ENCODE peak calls at places on chromosome 7, in eight cellular contexts. One of them, this sample, is unnamed.

GRCh38 chr7:583410-584121 is 63.9 kb upstream of the PDGFA start:
- DNase-seq in fibroblast of villous mesenchyme: no peak
- DNase-seq in astrocyte of the spinal cord: no peak
- DNase-seq in transverse colon: no peak
- DNase-seq in stimulated activated CD8-positive, alpha-beta memory T cell treated with anti-CD3 and anti-CD28 coated beads, Interleukin-2, amount 100 ng/mL, for 1 hour: no peak
- DNase-seq in nucleus accumbens: no peak
- DNase-seq in Daoy: no peak
- DNase-seq in midbrain: no peak
- DNase-seq in this sample: no peak

GRCh38 chr7:24455813-24456525 is 117.3 kb upstream of the PALS2 start:
- DNase-seq in fibroblast of villous mesenchyme: peak
- DNase-seq in astrocyte of the spinal cord: no peak
- DNase-seq in transverse colon: no peak
- DNase-seq in stimulated activated CD8-positive, alpha-beta memory T cell treated with anti-CD3 and anti-CD28 coated beads, Interleukin-2, amount 100 ng/mL, for 1 hour: no peak
- DNase-seq in nucleus accumbens: no peak
- DNase-seq in Daoy: peak
- DNase-seq in midbrain: no peak
- DNase-seq in this sample: peak

GRCh38 chr7:108145401-108145800 is 15.2 kb upstream of the LAMB4 start:
- DNase-seq in fibroblast of villous mesenchyme: no peak
- DNase-seq in astrocyte of the spinal cord: no peak
- DNase-seq in transverse colon: no peak
- DNase-seq in stimulated activated CD8-positive, alpha-beta memory T cell treated with anti-CD3 and anti-CD28 coated beads, Interleukin-2, amount 100 ng/mL, for 1 hour: no peak
- DNase-seq in nucleus accumbens: no peak
- DNase-seq in Daoy: no peak
- DNase-seq in midbrain: no peak
- DNase-seq in this sample: no peak

GRCh38 chr7:131501422-131501821 is 55.0 kb downstream of the PODXL start:
- DNase-seq in fibroblast of villous mesenchyme: peak
- DNase-seq in astrocyte of the spinal cord: peak
- DNase-seq in transverse colon: no peak
- DNase-seq in stimulated activated CD8-positive, alpha-beta memory T cell treated with anti-CD3 and anti-CD28 coated beads, Interleukin-2, amount 100 ng/mL, for 1 hour: peak
- DNase-seq in nucleus accumbens: no peak
- DNase-seq in Daoy: peak
- DNase-seq in midbrain: no peak
- DNase-seq in this sample: peak

GRCh38 chr7:115789901-115790300 is 240.7 kb downstream of the TFEC start:
- DNase-seq in fibroblast of villous mesenchyme: no peak
- DNase-seq in astrocyte of the spinal cord: no peak
- DNase-seq in transverse colon: no peak
- DNase-seq in stimulated activated CD8-positive, alpha-beta memory T cell treated with anti-CD3 and anti-CD28 coated beads, Interleukin-2, amount 100 ng/mL, for 1 hour: no peak
- DNase-seq in nucleus accumbens: no peak
- DNase-seq in Daoy: no peak
- DNase-seq in midbrain: no peak
- DNase-seq in this sample: no peak

GRCh38 chr7:47394216-47394615 is 187.7 kb downstream of the TNS3 start:
- DNase-seq in fibroblast of villous mesenchyme: no peak
- DNase-seq in astrocyte of the spinal cord: no peak
- DNase-seq in transverse colon: no peak
- DNase-seq in stimulated activated CD8-positive, alpha-beta memory T cell treated with anti-CD3 and anti-CD28 coated beads, Interleukin-2, amount 100 ng/mL, for 1 hour: no peak
- DNase-seq in nucleus accumbens: no peak
- DNase-seq in Daoy: no peak
- DNase-seq in midbrain: no peak
- DNase-seq in this sample: no peak

GRCh38 chr7:25864943-25865633 is 286.9 kb upstream of the NFE2L3 start:
- DNase-seq in fibroblast of villous mesenchyme: no peak
- DNase-seq in astrocyte of the spinal cord: no peak
- DNase-seq in transverse colon: no peak
- DNase-seq in stimulated activated CD8-positive, alpha-beta memory T cell treated with anti-CD3 and anti-CD28 coated beads, Interleukin-2, amount 100 ng/mL, for 1 hour: no peak
- DNase-seq in nucleus accumbens: no peak
- DNase-seq in Daoy: no peak
- DNase-seq in midbrain: no peak
- DNase-seq in this sample: no peak

GRCh38 chr7:105345725-105346124 is 43.0 kb downstream of the SRPK2 start:
- DNase-seq in fibroblast of villous mesenchyme: no peak
- DNase-seq in astrocyte of the spinal cord: no peak
- DNase-seq in transverse colon: no peak
- DNase-seq in stimulated activated CD8-positive, alpha-beta memory T cell treated with anti-CD3 and anti-CD28 coated beads, Interleukin-2, amount 100 ng/mL, for 1 hour: no peak
- DNase-seq in nucleus accumbens: no peak
- DNase-seq in Daoy: no peak
- DNase-seq in midbrain: no peak
- DNase-seq in this sample: no peak

GRCh38 chr7:1359051-1359400 is 100.2 kb downstream of the MICALL2 start:
- DNase-seq in fibroblast of villous mesenchyme: no peak
- DNase-seq in astrocyte of the spinal cord: no peak
- DNase-seq in transverse colon: no peak
- DNase-seq in stimulated activated CD8-positive, alpha-beta memory T cell treated with anti-CD3 and anti-CD28 coated beads, Interleukin-2, amount 100 ng/mL, for 1 hour: no peak
- DNase-seq in nucleus accumbens: no peak
- DNase-seq in Daoy: no peak
- DNase-seq in midbrain: no peak
- DNase-seq in this sample: no peak

GRCh38 chr7:33190688-33191304 is 61.4 kb downstream of the BBS9 start:
- DNase-seq in fibroblast of villous mesenchyme: no peak
- DNase-seq in astrocyte of the spinal cord: no peak
- DNase-seq in transverse colon: no peak
- DNase-seq in stimulated activated CD8-positive, alpha-beta memory T cell treated with anti-CD3 and anti-CD28 coated beads, Interleukin-2, amount 100 ng/mL, for 1 hour: no peak
- DNase-seq in nucleus accumbens: no peak
- DNase-seq in Daoy: no peak
- DNase-seq in midbrain: no peak
- DNase-seq in this sample: no peak

GRCh38 chr7:158348446-158348845 is 239.2 kb downstream of the PTPRN2 start:
- DNase-seq in fibroblast of villous mesenchyme: no peak
- DNase-seq in astrocyte of the spinal cord: no peak
- DNase-seq in transverse colon: no peak
- DNase-seq in stimulated activated CD8-positive, alpha-beta memory T cell treated with anti-CD3 and anti-CD28 coated beads, Interleukin-2, amount 100 ng/mL, for 1 hour: no peak
- DNase-seq in nucleus accumbens: no peak
- DNase-seq in Daoy: no peak
- DNase-seq in midbrain: no peak
- DNase-seq in this sample: no peak

GRCh38 chr7:1742555-1743303 is 72.7 kb downstream of the ELFN1 start:
- DNase-seq in fibroblast of villous mesenchyme: peak
- DNase-seq in astrocyte of the spinal cord: peak
- DNase-seq in transverse colon: peak
- DNase-seq in stimulated activated CD8-positive, alpha-beta memory T cell treated with anti-CD3 and anti-CD28 coated beads, Interleukin-2, amount 100 ng/mL, for 1 hour: no peak
- DNase-seq in nucleus accumbens: no peak
- DNase-seq in Daoy: peak
- DNase-seq in midbrain: no peak
- DNase-seq in this sample: no peak

GRCh38 chr7:140621326-140622035 is 19.1 kb downstream of the DENND2A start:
- DNase-seq in fibroblast of villous mesenchyme: no peak
- DNase-seq in astrocyte of the spinal cord: peak
- DNase-seq in transverse colon: no peak
- DNase-seq in stimulated activated CD8-positive, alpha-beta memory T cell treated with anti-CD3 and anti-CD28 coated beads, Interleukin-2, amount 100 ng/mL, for 1 hour: no peak
- DNase-seq in nucleus accumbens: no peak
- DNase-seq in Daoy: peak
- DNase-seq in midbrain: no peak
- DNase-seq in this sample: no peak

GRCh38 chr7:98831641-98832221 is 38.1 kb downstream of the TMEM130 start:
- DNase-seq in fibroblast of villous mesenchyme: peak
- DNase-seq in astrocyte of the spinal cord: peak
- DNase-seq in transverse colon: peak
- DNase-seq in stimulated activated CD8-positive, alpha-beta memory T cell treated with anti-CD3 and anti-CD28 coated beads, Interleukin-2, amount 100 ng/mL, for 1 hour: no peak
- DNase-seq in nucleus accumbens: no peak
- DNase-seq in Daoy: peak
- DNase-seq in midbrain: no peak
- DNase-seq in this sample: no peak

GRCh38 chr7:115676080-115676479 is 354.5 kb downstream of the TFEC start:
- DNase-seq in fibroblast of villous mesenchyme: peak
- DNase-seq in astrocyte of the spinal cord: peak
- DNase-seq in transverse colon: peak
- DNase-seq in stimulated activated CD8-positive, alpha-beta memory T cell treated with anti-CD3 and anti-CD28 coated beads, Interleukin-2, amount 100 ng/mL, for 1 hour: no peak
- DNase-seq in nucleus accumbens: no peak
- DNase-seq in Daoy: peak
- DNase-seq in midbrain: peak
- DNase-seq in this sample: peak

GRCh38 chr7:143384148-143384547 is 3.0 kb downstream of the ZYX start:
- DNase-seq in fibroblast of villous mesenchyme: peak
- DNase-seq in astrocyte of the spinal cord: no peak
- DNase-seq in transverse colon: no peak
- DNase-seq in stimulated activated CD8-positive, alpha-beta memory T cell treated with anti-CD3 and anti-CD28 coated beads, Interleukin-2, amount 100 ng/mL, for 1 hour: no peak
- DNase-seq in nucleus accumbens: no peak
- DNase-seq in Daoy: no peak
- DNase-seq in midbrain: no peak
- DNase-seq in this sample: peak

GRCh38 chr7:73340514-73340913 is 12.6 kb downstream of the FKBP6 start:
- DNase-seq in fibroblast of villous mesenchyme: no peak
- DNase-seq in astrocyte of the spinal cord: no peak
- DNase-seq in transverse colon: no peak
- DNase-seq in stimulated activated CD8-positive, alpha-beta memory T cell treated with anti-CD3 and anti-CD28 coated beads, Interleukin-2, amount 100 ng/mL, for 1 hour: no peak
- DNase-seq in nucleus accumbens: no peak
- DNase-seq in Daoy: no peak
- DNase-seq in midbrain: no peak
- DNase-seq in this sample: no peak

GRCh38 chr7:157851501-157852067 is 514.8 kb downstream of the DNAJB6 start:
- DNase-seq in fibroblast of villous mesenchyme: no peak
- DNase-seq in astrocyte of the spinal cord: no peak
- DNase-seq in transverse colon: peak
- DNase-seq in stimulated activated CD8-positive, alpha-beta memory T cell treated with anti-CD3 and anti-CD28 coated beads, Interleukin-2, amount 100 ng/mL, for 1 hour: no peak
- DNase-seq in nucleus accumbens: no peak
- DNase-seq in Daoy: peak
- DNase-seq in midbrain: peak
- DNase-seq in this sample: no peak

GRCh38 chr7:80039255-80039884 is 95.3 kb upstream of the GNAI1 start:
- DNase-seq in fibroblast of villous mesenchyme: no peak
- DNase-seq in astrocyte of the spinal cord: no peak
- DNase-seq in transverse colon: no peak
- DNase-seq in stimulated activated CD8-positive, alpha-beta memory T cell treated with anti-CD3 and anti-CD28 coated beads, Interleukin-2, amount 100 ng/mL, for 1 hour: no peak
- DNase-seq in nucleus accumbens: no peak
- DNase-seq in Daoy: no peak
- DNase-seq in midbrain: no peak
- DNase-seq in this sample: peak

GRCh38 chr7:37448637-37449331 is at the start of gene ELMO1:
- DNase-seq in fibroblast of villous mesenchyme: peak
- DNase-seq in astrocyte of the spinal cord: peak
- DNase-seq in transverse colon: peak
- DNase-seq in stimulated activated CD8-positive, alpha-beta memory T cell treated with anti-CD3 and anti-CD28 coated beads, Interleukin-2, amount 100 ng/mL, for 1 hour: peak
- DNase-seq in nucleus accumbens: peak
- DNase-seq in Daoy: peak
- DNase-seq in midbrain: peak
- DNase-seq in this sample: no peak

GRCh38 chr7:155327590-155328320 is 30.1 kb downstream of the INSIG1 start:
- DNase-seq in fibroblast of villous mesenchyme: no peak
- DNase-seq in astrocyte of the spinal cord: no peak
- DNase-seq in transverse colon: no peak
- DNase-seq in stimulated activated CD8-positive, alpha-beta memory T cell treated with anti-CD3 and anti-CD28 coated beads, Interleukin-2, amount 100 ng/mL, for 1 hour: no peak
- DNase-seq in nucleus accumbens: no peak
- DNase-seq in Daoy: no peak
- DNase-seq in midbrain: no peak
- DNase-seq in this sample: no peak

GRCh38 chr7:143177374-143178119 is 5.7 kb upstream of the TAS2R39 start:
- DNase-seq in fibroblast of villous mesenchyme: no peak
- DNase-seq in astrocyte of the spinal cord: no peak
- DNase-seq in transverse colon: no peak
- DNase-seq in stimulated activated CD8-positive, alpha-beta memory T cell treated with anti-CD3 and anti-CD28 coated beads, Interleukin-2, amount 100 ng/mL, for 1 hour: no peak
- DNase-seq in nucleus accumbens: no peak
- DNase-seq in Daoy: no peak
- DNase-seq in midbrain: no peak
- DNase-seq in this sample: no peak

GRCh38 chr7:130912910-130913720 is 179.1 kb upstream of the KLF14 start:
- DNase-seq in fibroblast of villous mesenchyme: peak
- DNase-seq in astrocyte of the spinal cord: peak
- DNase-seq in transverse colon: peak
- DNase-seq in stimulated activated CD8-positive, alpha-beta memory T cell treated with anti-CD3 and anti-CD28 coated beads, Interleukin-2, amount 100 ng/mL, for 1 hour: peak
- DNase-seq in nucleus accumbens: no peak
- DNase-seq in Daoy: peak
- DNase-seq in midbrain: peak
- DNase-seq in this sample: peak

GRCh38 chr7:89334785-89335184 is 539.2 kb upstream of the TEX47 start:
- DNase-seq in fibroblast of villous mesenchyme: no peak
- DNase-seq in astrocyte of the spinal cord: no peak
- DNase-seq in transverse colon: no peak
- DNase-seq in stimulated activated CD8-positive, alpha-beta memory T cell treated with anti-CD3 and anti-CD28 coated beads, Interleukin-2, amount 100 ng/mL, for 1 hour: no peak
- DNase-seq in nucleus accumbens: no peak
- DNase-seq in Daoy: no peak
- DNase-seq in midbrain: no peak
- DNase-seq in this sample: no peak

GRCh38 chr7:78171398-78171797 is 372.8 kb downstream of the PHTF2 start:
- DNase-seq in fibroblast of villous mesenchyme: no peak
- DNase-seq in astrocyte of the spinal cord: no peak
- DNase-seq in transverse colon: no peak
- DNase-seq in stimulated activated CD8-positive, alpha-beta memory T cell treated with anti-CD3 and anti-CD28 coated beads, Interleukin-2, amount 100 ng/mL, for 1 hour: no peak
- DNase-seq in nucleus accumbens: no peak
- DNase-seq in Daoy: no peak
- DNase-seq in midbrain: no peak
- DNase-seq in this sample: no peak

GRCh38 chr7:73876361-73876760 is 15.4 kb downstream of the TMEM270 start:
- DNase-seq in fibroblast of villous mesenchyme: no peak
- DNase-seq in astrocyte of the spinal cord: no peak
- DNase-seq in transverse colon: no peak
- DNase-seq in stimulated activated CD8-positive, alpha-beta memory T cell treated with anti-CD3 and anti-CD28 coated beads, Interleukin-2, amount 100 ng/mL, for 1 hour: no peak
- DNase-seq in nucleus accumbens: no peak
- DNase-seq in Daoy: no peak
- DNase-seq in midbrain: no peak
- DNase-seq in this sample: no peak

GRCh38 chr7:146510088-146510680 is 393.6 kb downstream of the CNTNAP2 start:
- DNase-seq in fibroblast of villous mesenchyme: no peak
- DNase-seq in astrocyte of the spinal cord: no peak
- DNase-seq in transverse colon: no peak
- DNase-seq in stimulated activated CD8-positive, alpha-beta memory T cell treated with anti-CD3 and anti-CD28 coated beads, Interleukin-2, amount 100 ng/mL, for 1 hour: no peak
- DNase-seq in nucleus accumbens: no peak
- DNase-seq in Daoy: no peak
- DNase-seq in midbrain: no peak
- DNase-seq in this sample: no peak

GRCh38 chr7:128033246-128033645 is 2.0 kb upstream of the LRRC4 start:
- DNase-seq in fibroblast of villous mesenchyme: no peak
- DNase-seq in astrocyte of the spinal cord: no peak
- DNase-seq in transverse colon: no peak
- DNase-seq in stimulated activated CD8-positive, alpha-beta memory T cell treated with anti-CD3 and anti-CD28 coated beads, Interleukin-2, amount 100 ng/mL, for 1 hour: no peak
- DNase-seq in nucleus accumbens: no peak
- DNase-seq in Daoy: no peak
- DNase-seq in midbrain: no peak
- DNase-seq in this sample: no peak

GRCh38 chr7:32890553-32891045 is 961 bp downstream of the KBTBD2 start:
- DNase-seq in fibroblast of villous mesenchyme: peak
- DNase-seq in astrocyte of the spinal cord: peak
- DNase-seq in transverse colon: peak
- DNase-seq in stimulated activated CD8-positive, alpha-beta memory T cell treated with anti-CD3 and anti-CD28 coated beads, Interleukin-2, amount 100 ng/mL, for 1 hour: peak
- DNase-seq in nucleus accumbens: no peak
- DNase-seq in Daoy: peak
- DNase-seq in midbrain: peak
- DNase-seq in this sample: peak

GRCh38 chr7:8435120-8435519 is 1.7 kb downstream of the NXPH1 start:
- DNase-seq in fibroblast of villous mesenchyme: no peak
- DNase-seq in astrocyte of the spinal cord: no peak
- DNase-seq in transverse colon: no peak
- DNase-seq in stimulated activated CD8-positive, alpha-beta memory T cell treated with anti-CD3 and anti-CD28 coated beads, Interleukin-2, amount 100 ng/mL, for 1 hour: no peak
- DNase-seq in nucleus accumbens: no peak
- DNase-seq in Daoy: no peak
- DNase-seq in midbrain: no peak
- DNase-seq in this sample: no peak

GRCh38 chr7:1029637-1030443 is 14.5 kb upstream of the GPR146 start:
- DNase-seq in fibroblast of villous mesenchyme: no peak
- DNase-seq in astrocyte of the spinal cord: no peak
- DNase-seq in transverse colon: no peak
- DNase-seq in stimulated activated CD8-positive, alpha-beta memory T cell treated with anti-CD3 and anti-CD28 coated beads, Interleukin-2, amount 100 ng/mL, for 1 hour: no peak
- DNase-seq in nucleus accumbens: no peak
- DNase-seq in Daoy: no peak
- DNase-seq in midbrain: no peak
- DNase-seq in this sample: no peak

GRCh38 chr7:10889266-10889898 is 84.3 kb upstream of the PHF14 start:
- DNase-seq in fibroblast of villous mesenchyme: peak
- DNase-seq in astrocyte of the spinal cord: peak
- DNase-seq in transverse colon: peak
- DNase-seq in stimulated activated CD8-positive, alpha-beta memory T cell treated with anti-CD3 and anti-CD28 coated beads, Interleukin-2, amount 100 ng/mL, for 1 hour: no peak
- DNase-seq in nucleus accumbens: no peak
- DNase-seq in Daoy: peak
- DNase-seq in midbrain: peak
- DNase-seq in this sample: peak

GRCh38 chr7:102066476-102066875 is 220.2 kb upstream of the SH2B2 start:
- DNase-seq in fibroblast of villous mesenchyme: no peak
- DNase-seq in astrocyte of the spinal cord: no peak
- DNase-seq in transverse colon: no peak
- DNase-seq in stimulated activated CD8-positive, alpha-beta memory T cell treated with anti-CD3 and anti-CD28 coated beads, Interleukin-2, amount 100 ng/mL, for 1 hour: no peak
- DNase-seq in nucleus accumbens: no peak
- DNase-seq in Daoy: no peak
- DNase-seq in midbrain: no peak
- DNase-seq in this sample: no peak

GRCh38 chr7:119594956-119595355 is 678.0 kb upstream of the KCND2 start:
- DNase-seq in fibroblast of villous mesenchyme: no peak
- DNase-seq in astrocyte of the spinal cord: no peak
- DNase-seq in transverse colon: no peak
- DNase-seq in stimulated activated CD8-positive, alpha-beta memory T cell treated with anti-CD3 and anti-CD28 coated beads, Interleukin-2, amount 100 ng/mL, for 1 hour: no peak
- DNase-seq in nucleus accumbens: no peak
- DNase-seq in Daoy: no peak
- DNase-seq in midbrain: no peak
- DNase-seq in this sample: no peak